ENCODE peak calls at places on chromosomes 6 and 20, in eight cellular contexts. O is A549, W is HFFc6, I is mammary epithelial cell, F is kidney epithelial cell, D is GM13977, H is hepatocyte, V is MM.1S. G is an unnamed sample.

GRCh38 chr6:124233221-124233620 is 429.6 kb downstream of the NKAIN2 start:
- DNase-seq in O (no peak), W (no peak), I (no peak), F (no peak), D (no peak), H (no peak), V (no peak), G (no peak)

GRCh38 chr6:41940759-41941279 is 789 bp downstream of the CCND3 start:
- DNase-seq in O (peak), W (peak), I (peak), F (no peak), D (no peak), H (peak), V (no peak), G (no peak)

GRCh38 chr6:67653561-67653960 is 981.5 kb upstream of the ADGRB3 start:
- DNase-seq in O (no peak), W (no peak), I (no peak), F (no peak), D (no peak), H (no peak), V (no peak), G (no peak)

GRCh38 chr6:63272397-63272796 is 47.4 kb downstream of the LGSN start:
- DNase-seq in O (peak), W (peak), I (peak), F (no peak), D (peak), H (peak), V (peak), G (no peak)

GRCh38 chr6:47105469-47106188 is 63.5 kb upstream of the ADGRF1 start:
- DNase-seq in O (no peak), W (no peak), I (no peak), F (no peak), D (no peak), H (no peak), V (no peak), G (no peak)

GRCh38 chr6:37657117-37657886 is 40.4 kb downstream of the MDGA1 start:
- DNase-seq in O (peak), W (peak), I (peak), F (peak), D (no peak), H (no peak), V (no peak), G (no peak)

GRCh38 chr20:8805737-8806442 is 263.0 kb upstream of the PLCB4 start:
- DNase-seq in O (no peak), W (no peak), I (peak), F (no peak), D (no peak), H (no peak), V (peak), G (no peak)

GRCh38 chr6:142927274-142927586 is 17.7 kb downstream of the HIVEP2 start:
- DNase-seq in O (no peak), W (no peak), I (no peak), F (no peak), D (no peak), H (no peak), V (no peak), G (no peak)

GRCh38 chr6:44253307-44254101 is 3.8 kb downstream of the SLC35B2 start:
- DNase-seq in O (peak), W (peak), I (peak), F (no peak), D (no peak), H (peak), V (peak), G (peak)

GRCh38 chr6:112156694-112157093 is 69.3 kb downstream of the FAM229B start:
- DNase-seq in O (no peak), W (no peak), I (no peak), F (no peak), D (no peak), H (no peak), V (no peak), G (no peak)

GRCh38 chr6:112160745-112161144 is 73.4 kb downstream of the FAM229B start:
- DNase-seq in O (no peak), W (no peak), I (no peak), F (no peak), D (no peak), H (no peak), V (no peak), G (no peak)

GRCh38 chr6:112154711-112155110 is 67.3 kb downstream of the FAM229B start:
- DNase-seq in O (no peak), W (no peak), I (no peak), F (no peak), D (no peak), H (no peak), V (no peak), G (no peak)

GRCh38 chr6:112153926-112154621 is 66.7 kb downstream of the FAM229B start:
- DNase-seq in O (peak), W (peak), I (peak), F (peak), D (no peak), H (no peak), V (no peak), G (no peak)

DNA sequence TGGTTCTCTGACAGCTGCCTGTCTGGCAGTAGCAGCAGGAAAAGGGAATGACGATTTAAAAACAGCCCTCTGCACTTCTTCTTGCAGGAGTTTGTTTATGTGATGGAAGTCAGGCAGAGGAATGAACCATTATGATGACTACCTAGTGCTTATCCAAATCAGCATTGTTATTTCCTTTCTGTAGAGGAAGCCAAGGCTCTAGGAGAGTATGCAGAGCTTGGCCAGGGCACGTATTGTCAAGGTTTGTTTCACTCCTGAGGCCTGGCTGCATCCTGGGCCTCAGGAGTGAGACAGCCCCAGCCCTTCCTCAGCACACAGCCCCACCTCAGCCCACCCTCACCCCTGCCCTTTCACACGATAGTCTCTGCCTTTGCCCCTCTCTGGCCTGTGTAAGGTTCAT is 68.5 kb downstream of the FAM229B start:
- DNase-seq in O (no peak), W (no peak), I (no peak), F (no peak), D (no peak), H (no peak), V (no peak), G (no peak)
- TF ChIP-seq CTCF in O (no peak), W (no peak), I (no peak), F (no peak), D (no peak), H (no peak), V (no peak), G (no peak)

DNA sequence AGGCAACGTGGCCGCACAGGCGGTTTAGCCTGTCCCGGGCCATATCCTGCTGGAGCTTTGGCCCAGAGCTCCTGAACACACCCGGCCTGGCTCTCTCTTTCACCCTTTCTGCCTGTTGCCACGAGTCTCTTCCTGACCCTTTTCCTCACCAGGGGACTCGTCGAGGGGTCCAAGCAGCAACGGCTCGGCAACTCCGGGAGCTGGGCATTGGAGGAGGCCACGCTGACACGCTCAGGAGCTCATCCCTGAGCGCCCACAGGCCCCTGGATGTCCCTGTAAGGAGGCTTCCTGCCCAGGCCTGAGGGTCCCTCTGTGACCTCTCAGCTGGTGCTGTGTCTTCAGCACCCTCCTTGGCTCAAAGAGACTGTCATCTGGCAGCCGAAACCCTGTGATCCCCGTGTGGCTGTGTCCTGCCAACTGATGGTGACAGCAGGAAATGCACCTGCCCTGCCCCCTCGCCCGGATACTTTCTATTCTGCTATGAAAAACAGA is 103.8 kb downstream of the RNASET2 start:
- DNase-seq in O (no peak), W (no peak), I (no peak), F (no peak), D (no peak), H (no peak), V (no peak), G (no peak)
- TF ChIP-seq CTCF in O (no peak), W (no peak), I (no peak), F (no peak), D (peak), H (no peak), V (no peak), G (no peak)

GRCh38 chr6:38824243-38824894 is 109.3 kb downstream of the DNAH8 start:
- DNase-seq in O (no peak), W (no peak), I (no peak), F (no peak), D (no peak), H (no peak), V (no peak), G (no peak)
- TF ChIP-seq CTCF in O (no peak), W (no peak), I (no peak), F (no peak), D (no peak), H (no peak), V (no peak), G (no peak)

GRCh38 chr6:99282479-99283062 is 66.9 kb downstream of the FAXC start:
- DNase-seq in O (peak), W (peak), I (peak), F (no peak), D (peak), H (peak), V (peak), G (no peak)
- TF ChIP-seq CTCF in O (peak), W (peak), I (peak), F (peak), D (peak), H (peak), V (peak), G (peak)

GRCh38 chr20:43667341-43668132 is 623 bp downstream of the MYBL2 start:
- DNase-seq in O (peak), W (no peak), I (no peak), F (no peak), D (no peak), H (no peak), V (peak), G (peak)
- TF ChIP-seq CTCF in O (no peak), W (no peak), I (no peak), F (no peak), D (no peak), H (no peak), V (no peak), G (no peak)

G was measured in neural crest cell.